ENCODE peak calls at places on chromosomes 2 and 18, in five cellular contexts. T is left ventricle myocardium inferior, E is AG10803, C is psoas muscle, S is neural crest cell. Z is an unnamed sample.

GRCh38 chr2:66441651-66442365 is 6.9 kb downstream of the MEIS1 start:
- DNase-seq in T (no peak), E (peak), C (no peak), S (no peak), Z (no peak)

GRCh38 chr2:48419884-48420511 is 110.0 kb upstream of the STON1 start:
- DNase-seq in T (peak), E (no peak), C (no peak), S (no peak), Z (no peak)

GRCh38 chr2:70484086-70484485 is 69.5 kb downstream of the TGFA start:
- DNase-seq in T (no peak), E (no peak), C (no peak), S (no peak), Z (no peak)

GRCh38 chr18:7824970-7825369 is 257.9 kb downstream of the PTPRM start:
- DNase-seq in T (peak), E (peak), C (peak), S (no peak), Z (no peak)

GRCh38 chr2:37037771-37038170 is 46.4 kb downstream of the HEATR5B start:
- DNase-seq in T (no peak), E (no peak), C (no peak), S (no peak), Z (no peak)

GRCh38 chr18:23503038-23503966 is at the start of gene RMC1:
- DNase-seq in T (peak), E (peak), C (peak), S (peak), Z (peak)

GRCh38 chr2:174752403-174753037 is 11.8 kb downstream of the CHRNA1 start:
- DNase-seq in T (no peak), E (no peak), C (no peak), S (no peak), Z (no peak)

GRCh38 chr2:111135910-111136297 is 15.2 kb downstream of the BCL2L11 start:
- DNase-seq in T (peak), E (no peak), C (peak), S (no peak), Z (no peak)

GRCh38 chr18:37547196-37547595 is 18.4 kb downstream of the CELF4 start:
- DNase-seq in T (no peak), E (no peak), C (no peak), S (no peak), Z (no peak)

GRCh38 chr2:42457011-42457410 is 36.8 kb downstream of the KCNG3 start:
- DNase-seq in T (no peak), E (no peak), C (no peak), S (no peak), Z (no peak)
- TF ChIP-seq CTCF in T (no peak), E (no peak), C (no peak), S (peak), Z (peak)

GRCh38 chr2:84421791-84422190 is 37.3 kb downstream of the SUCLG1 start:
- DNase-seq in T (no peak), E (no peak), C (no peak), S (no peak), Z (no peak)

GRCh38 chr2:84429328-84429727 is 29.8 kb downstream of the SUCLG1 start:
- DNase-seq in T (no peak), E (no peak), C (no peak), S (no peak), Z (no peak)

GRCh38 chr2:84427235-84428138 is 31.6 kb downstream of the SUCLG1 start:
- DNase-seq in T (no peak), E (peak), C (no peak), S (no peak), Z (no peak)

GRCh38 chr2:84421197-84421596 is 37.9 kb downstream of the SUCLG1 start:
- DNase-seq in T (no peak), E (no peak), C (no peak), S (no peak), Z (no peak)

DNA sequence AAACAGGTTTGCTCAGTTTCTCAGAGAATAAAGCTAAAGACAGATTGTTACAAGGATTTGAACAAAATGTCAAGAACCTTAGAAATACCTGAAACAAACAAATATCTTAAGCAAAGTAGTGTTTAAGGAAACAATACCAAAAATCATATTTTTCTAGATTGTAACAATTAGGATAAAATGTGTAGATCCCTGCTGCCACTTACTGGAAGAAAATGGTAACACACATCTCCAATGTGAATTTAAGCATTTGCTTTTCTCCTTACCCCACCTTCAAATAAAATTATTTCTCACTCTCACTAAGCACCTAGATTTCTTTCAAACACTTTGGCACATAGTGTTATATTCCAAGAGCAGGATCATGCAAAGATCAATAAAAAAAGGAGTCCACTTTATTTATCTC is 34.9 kb downstream of the SUCLG1 start:
- DNase-seq in T (no peak), E (peak), C (no peak), S (no peak), Z (no peak)
- TF ChIP-seq CTCF in T (peak), E (peak), C (peak), S (peak), Z (peak)

GRCh38 chr18:54357660-54358494 is at the start of the genes C18orf54 and STARD6:
- DNase-seq in T (peak), E (peak), C (peak), S (peak), Z (peak)
- TF ChIP-seq CTCF in T (peak), E (peak), C (no peak), S (peak), Z (peak)

GRCh38 chr2:183807870-183808269 is 683.6 kb downstream of the NUP35 start:
- DNase-seq in T (no peak), E (no peak), C (no peak), S (no peak), Z (no peak)

GRCh38 chr2:183809404-183809803 is 685.2 kb downstream of the NUP35 start:
- DNase-seq in T (no peak), E (no peak), C (no peak), S (no peak), Z (no peak)

GRCh38 chr2:183799761-183800160 is 675.5 kb downstream of the NUP35 start:
- DNase-seq in T (no peak), E (no peak), C (no peak), S (no peak), Z (no peak)

DNA sequence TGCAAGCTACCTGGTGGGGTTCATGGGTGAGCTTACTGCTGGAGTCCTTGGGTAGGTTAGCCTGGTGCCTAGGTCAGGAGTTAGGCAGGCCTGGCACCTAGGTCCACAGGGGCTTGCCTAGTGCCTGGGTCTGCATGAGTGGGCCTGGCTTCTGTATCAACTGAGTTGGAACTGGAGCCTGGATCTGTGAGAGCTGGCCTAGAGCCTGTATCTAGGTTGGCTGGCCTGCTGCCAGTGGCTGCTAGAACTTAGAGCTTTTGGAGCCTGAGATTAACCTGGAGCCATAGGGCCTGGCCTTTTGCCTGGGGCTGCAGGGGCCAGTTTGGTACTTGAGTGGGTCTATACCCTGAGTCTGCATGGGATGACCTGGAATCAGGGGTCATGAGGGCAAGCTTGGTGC is 679.4 kb downstream of the NUP35 start:
- DNase-seq in T (no peak), E (no peak), C (no peak), S (no peak), Z (no peak)
- TF ChIP-seq CTCF in T (no peak), E (no peak), C (no peak), S (no peak), Z (no peak)

Z was measured in chondrocyte.